ENCODE peak calls at places on chromosomes 3 and 15, in ten cellular contexts. B is Calu3; E is T-helper 2 cell treated with Interferon-gamma antibody and Interleukin-4, amounts not matched to agents 5 μg/mL and 100 μg/mL, for 36 hours; C is H9; N is fibroblast of mammary gland; I is stimulated activated CD8-positive, alpha-beta memory T cell treated with anti-CD3 and anti-CD28 coated beads, Interleukin-7, amount 100 ng/mL, for 4 hours; O is ovary; Z is MM.1S; D is NCI-H524 treated with DMSO at 0.1 percent for 48 hours; J is hypothalamus. U is an unnamed sample.

GRCh38 chr15:57033715-57034439 is 115.4 kb downstream of the TCF12 start:
- DNase-seq in E (no peak), J (no peak), Z (no peak), B (no peak), C (no peak), D (no peak), I (no peak), O (no peak), N (no peak), U (no peak)

GRCh38 chr15:81410318-81410753 is 36.3 kb upstream of the TMC3 start:
- DNase-seq in O (peak), Z (peak), I (no peak), J (no peak), N (peak), C (peak), B (peak), E (no peak), D (peak), U (peak)

GRCh38 chr3:29333520-29333919 is 52.6 kb downstream of the RBMS3 start:
- DNase-seq in J (no peak), C (no peak), O (no peak), I (no peak), Z (no peak), E (no peak), N (peak), D (no peak), B (no peak), U (no peak)

GRCh38 chr3:12484198-12484982 is at the start of gene TSEN2:
- DNase-seq in Z (peak), O (peak), B (peak), E (peak), D (peak), N (peak), J (peak), C (peak), I (peak), U (peak)

GRCh38 chr3:156620260-156620659 is 54.1 kb upstream of the TIPARP start:
- DNase-seq in B (no peak), E (no peak), J (no peak), Z (no peak), O (no peak), D (no peak), N (peak), C (no peak), I (no peak), U (no peak)

GRCh38 chr3:107938128-107938527 is 152.7 kb downstream of the CD47 start:
- DNase-seq in B (peak), I (no peak), O (no peak), J (no peak), Z (no peak), C (peak), D (peak), E (no peak), N (peak), U (peak)

GRCh38 chr3:127655641-127656040 is 17.1 kb upstream of the ABTB1 start:
- DNase-seq in C (no peak), J (no peak), O (no peak), N (peak), E (no peak), B (no peak), Z (no peak), D (no peak), I (no peak), U (no peak)

GRCh38 chr3:151499198-151499597 is 38.3 kb upstream of the IGSF10 start:
- DNase-seq in Z (no peak), I (no peak), B (no peak), E (no peak), D (no peak), J (no peak), O (no peak), C (no peak), N (no peak), U (no peak)

GRCh38 chr15:88348579-88349255 is 92.2 kb upstream of the NTRK3 start:
- DNase-seq in C (no peak), D (no peak), I (no peak), J (no peak), N (no peak), B (no peak), Z (no peak), E (no peak), O (no peak), U (no peak)

GRCh38 chr3:122030381-122031122 is 8.5 kb upstream of the ILDR1 start:
- DNase-seq in B (no peak), I (no peak), D (no peak), E (no peak), N (peak), Z (peak), O (no peak), J (no peak), C (no peak), U (no peak)

GRCh38 chr3:67688231-67688630 is 33.8 kb upstream of the SUCLG2 start:
- DNase-seq in O (no peak), N (no peak), Z (no peak), J (no peak), I (no peak), C (no peak), B (no peak), E (no peak), D (no peak), U (no peak)

GRCh38 chr3:132788299-132788698 is 66.1 kb upstream of the NPHP3 start:
- DNase-seq in B (no peak), D (no peak), N (peak), I (no peak), J (no peak), O (peak), E (no peak), C (no peak), Z (no peak), U (no peak)

GRCh38 chr15:69823223-69823907 is 274.4 kb downstream of the TLE3 start:
- DNase-seq in O (no peak), J (no peak), C (no peak), I (no peak), B (peak), D (no peak), N (peak), Z (no peak), E (no peak), U (no peak)

GRCh38 chr3:150146891-150147761 is 176.4 kb upstream of the PFN2 start:
- DNase-seq in I (no peak), B (no peak), J (no peak), E (no peak), D (no peak), O (peak), C (no peak), Z (no peak), N (peak), U (no peak)

GRCh38 chr3:129605593-129606521 is 619 bp downstream of the PLXND1 start:
- DNase-seq in B (peak), N (peak), O (peak), Z (peak), I (peak), D (no peak), E (peak), C (peak), J (peak), U (no peak)

GRCh38 chr15:68348064-68348463 is 70.5 kb downstream of the FEM1B start:
- DNase-seq in I (no peak), J (no peak), C (no peak), Z (no peak), N (peak), B (no peak), D (peak), E (no peak), O (no peak), U (no peak)

GRCh38 chr3:44680921-44681455 is 31.5 kb upstream of the ZNF502 start:
- DNase-seq in I (no peak), C (no peak), O (no peak), J (no peak), E (no peak), D (no peak), N (no peak), Z (no peak), B (no peak), U (no peak)

GRCh38 chr3:32614956-32615355 is 44.3 kb upstream of the DYNC1LI1 start:
- DNase-seq in C (no peak), E (no peak), Z (no peak), I (no peak), J (no peak), N (peak), B (no peak), D (no peak), O (no peak), U (peak)